ENCODE peak calls at places on chromosomes 2 and 18, in six cellular contexts. Y is GM23248, B is thoracic aorta, J is HAP-1, H is HL-60, E is left lung. D is an unnamed sample.

GRCh38 chr2:1047485-1047884 is 96.8 kb downstream of the SNTG2 start:
- DNase-seq in Y (peak; percentile 41), H (no peak), J (no peak), E (no peak), B (no peak), D (no peak)

GRCh38 chr18:78914586-78914935 is 65.1 kb upstream of the SALL3 start:
- DNase-seq in B (no peak), H (no peak), Y (no peak), E (no peak), J (no peak), D (no peak)

GRCh38 chr2:222859786-222860726 is 780 bp upstream of the ACSL3 start:
- DNase-seq in J (peak; percentile 43), H (peak; percentile 19), Y (peak; percentile 70), B (peak; percentile 37), E (no peak), D (peak; percentile 99)

GRCh38 chr2:13821255-13821880 is 811.1 kb upstream of the LRATD1 start:
- DNase-seq in B (no peak), E (no peak), J (no peak), Y (peak; percentile 93), H (no peak), D (peak; percentile 86)

GRCh38 chr2:31992934-31993333 is 17.9 kb downstream of the MEMO1 start:
- DNase-seq in J (no peak), E (no peak), Y (no peak), B (no peak), H (no peak), D (no peak)

GRCh38 chr2:166516712-166517303 is 22.8 kb upstream of the SCN7A start:
- DNase-seq in Y (peak; percentile 48), E (no peak), B (no peak), J (peak; percentile 42), H (peak; percentile 24), D (peak; percentile 29)

GRCh38 chr2:172086349-172087190 is 1.3 kb downstream of the DLX1 start:
- DNase-seq in B (no peak), J (peak; percentile 37), E (no peak), H (peak; percentile 42), Y (peak; percentile 65), D (no peak)

GRCh38 chr2:58926112-58926511 is 685.0 kb upstream of the FANCL start:
- DNase-seq in B (no peak), E (no peak), J (no peak), Y (no peak), H (no peak), D (no peak)

GRCh38 chr2:219247678-219248642 is 2.7 kb downstream of the STK16 start:
- DNase-seq in J (no peak), H (peak; percentile 86), Y (no peak), B (no peak), E (no peak), D (no peak)

GRCh38 chr18:2515908-2516625 is 55.2 kb downstream of the METTL4 start:
- DNase-seq in B (peak; percentile 5), H (peak; percentile 63), Y (peak; percentile 95), E (no peak), J (no peak), D (peak; percentile 97)
- H3K4me3 ChIP-seq in B (no peak overlapping the region), H (no peak overlapping the region), Y (peak overlapping the region; percentile 13), E (no peak overlapping the region), J (no peak overlapping the region), D (no peak overlapping the region)

GRCh38 chr18:12283666-12284065 is 24.4 kb upstream of the TUBB6 start:
- DNase-seq in J (no peak), Y (no peak), B (no peak), H (no peak), E (no peak), D (no peak)

GRCh38 chr18:12283256-12283655 is 24.8 kb upstream of the TUBB6 start:
- DNase-seq in Y (peak; percentile 55), E (no peak), B (no peak), H (no peak), J (no peak), D (peak; percentile 94)

GRCh38 chr18:12279781-12280531 is 25.8 kb downstream of the CIDEA start:
- DNase-seq in H (no peak), E (no peak), J (no peak), B (no peak), Y (no peak), D (no peak)

GRCh38 chr18:12282436-12283039 is 25.5 kb upstream of the TUBB6 start:
- DNase-seq in H (no peak), Y (peak; percentile 93), E (no peak), B (no peak), J (no peak), D (peak; percentile 93)

DNA sequence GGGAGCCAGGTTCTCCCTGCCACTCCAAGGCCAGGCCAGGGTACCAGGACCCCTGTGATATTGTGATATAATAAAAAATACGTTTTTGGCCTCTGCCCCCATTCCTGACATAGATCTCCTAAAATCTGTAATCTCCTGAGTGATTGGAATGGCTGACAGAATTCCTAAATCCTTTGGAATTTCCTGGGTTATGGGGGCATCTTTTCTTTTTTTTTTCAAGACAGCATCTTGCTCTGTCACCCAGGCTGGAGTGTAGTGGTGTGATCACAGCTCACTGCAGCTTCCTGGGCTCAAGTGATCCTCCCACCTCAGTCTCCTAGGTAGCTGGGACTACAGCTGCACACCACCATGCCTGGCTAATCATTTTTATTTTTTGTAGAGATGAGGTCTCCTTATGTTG is 26.2 kb upstream of the TUBB6 start:
- DNase-seq in H (no peak), J (no peak), B (no peak), Y (no peak), E (no peak), D (no peak)
- H3K4me3 ChIP-seq in H (no peak overlapping the region), J (no peak overlapping the region), B (no peak overlapping the region), Y (peak overlapping the region; percentile 36), E (no peak overlapping the region), D (no peak overlapping the region)

GRCh38 chr18:3874593-3874992 is 424.6 kb downstream of the TGIF1 start:
- DNase-seq in H (no peak), Y (peak; percentile 25), J (no peak), E (no peak), B (no peak), D (no peak)
- H3K4me3 ChIP-seq in H (no peak overlapping the region), Y (peak overlapping the region; percentile 75), J (no peak overlapping the region), E (no peak overlapping the region), B (peak overlapping the region; percentile 62), D (no peak overlapping the region)

DNA sequence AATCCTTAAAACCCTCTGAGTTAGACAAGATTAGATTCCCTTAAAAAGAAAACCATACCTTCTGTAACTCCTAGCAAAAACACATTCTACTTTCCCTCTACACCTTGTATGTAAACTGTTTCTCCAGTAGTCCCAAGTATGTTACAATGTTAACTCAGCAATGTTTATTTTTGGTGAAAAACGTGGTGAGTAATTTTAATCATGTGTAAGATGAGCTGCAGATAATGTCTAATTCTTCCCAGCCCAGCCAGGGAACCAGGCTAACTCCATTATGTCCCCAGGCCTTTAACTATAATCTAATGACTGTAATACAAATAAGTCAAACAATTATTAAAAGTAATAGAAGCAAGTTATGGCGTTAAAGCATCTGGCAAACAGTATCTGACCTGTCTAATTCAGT is 1953.6 kb upstream of the LRRTM1 start:
- DNase-seq in H (no peak), Y (no peak), B (no peak), E (no peak), J (no peak), D (no peak)
- H3K4me3 ChIP-seq in H (no peak overlapping the region), Y (no peak overlapping the region), B (no peak overlapping the region), E (no peak overlapping the region), J (no peak overlapping the region), D (no peak overlapping the region)

GRCh38 chr2:234490239-234491074 is 6.4 kb downstream of the ARL4C start:
- DNase-seq in J (no peak), Y (no peak), H (peak; percentile 60), B (no peak), E (no peak), D (no peak)
- H3K4me3 ChIP-seq in J (no peak overlapping the region), Y (no peak overlapping the region), H (no peak overlapping the region), B (no peak overlapping the region), E (no peak overlapping the region), D (no peak overlapping the region)

GRCh38 chr18:58909521-58909920 is 44.8 kb downstream of the ZNF532 start:
- DNase-seq in E (no peak), B (no peak), J (no peak), Y (no peak), H (no peak), D (no peak)

GRCh38 chr18:58908006-58908405 is 43.3 kb downstream of the ZNF532 start:
- DNase-seq in B (no peak), J (no peak), E (no peak), H (no peak), Y (no peak), D (no peak)

GRCh38 chr18:58915006-58915799 is 50.5 kb downstream of the ZNF532 start:
- DNase-seq in B (no peak), H (no peak), J (no peak), E (no peak), Y (no peak), D (no peak)

GRCh38 chr18:58911766-58912165 is 47.1 kb downstream of the ZNF532 start:
- DNase-seq in B (no peak), J (no peak), Y (peak; percentile 42), E (no peak), H (no peak), D (no peak)

DNA sequence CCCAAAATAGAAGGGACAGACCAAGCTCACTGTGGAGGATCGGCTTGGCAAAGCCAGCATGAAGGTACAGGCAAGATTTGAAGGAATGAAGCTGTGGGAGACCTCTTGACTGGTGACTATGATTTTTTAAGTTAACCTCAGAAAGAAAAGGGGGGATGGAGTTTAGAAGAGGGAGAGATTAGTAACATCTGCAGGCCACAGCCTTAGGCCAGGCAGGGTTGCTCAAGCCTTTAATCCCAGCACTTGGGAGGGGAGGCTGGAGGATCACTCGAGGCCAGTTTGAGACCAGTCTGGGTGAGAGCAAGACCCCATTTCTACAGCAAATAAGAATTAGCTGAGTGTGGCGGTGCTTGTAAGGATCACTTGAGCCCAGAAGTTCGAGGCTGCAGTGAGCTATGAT is 46.6 kb downstream of the ZNF532 start:
- DNase-seq in H (no peak), J (no peak), Y (peak; percentile 45), B (no peak), E (no peak), D (no peak)
- H3K4me3 ChIP-seq in H (no peak overlapping the region), J (no peak overlapping the region), Y (no peak overlapping the region), B (peak overlapping the region; percentile 41), E (no peak overlapping the region), D (no peak overlapping the region)

GRCh38 chr2:43542285-43542933 is 53.4 kb downstream of the THADA start:
- DNase-seq in H (peak; percentile 8), J (peak; percentile 45), Y (peak; percentile 77), E (no peak), B (no peak), D (peak; percentile 67)
- H3K4me3 ChIP-seq in H (no peak overlapping the region), J (no peak overlapping the region), Y (no peak overlapping the region), E (no peak overlapping the region), B (no peak overlapping the region), D (no peak overlapping the region)

D was measured in bronchial epithelial cell.